ENCODE peak calls at places on chromosomes 3 and 15, in ten cellular contexts. J is cardiac muscle cell; W is heart left ventricle; I is GM23338; A is tibial artery; C is RWPE2; Z is adrenal gland; P is spleen; V is heart right ventricle; S is CD8-positive, alpha-beta T cell. U is an unnamed sample.

GRCh38 chr15:67178569-67179210 is 75.8 kb downstream of the AAGAB start:
- DNase-seq in J (peak; percentile 98), W (no peak), I (no peak), A (peak; percentile 19), C (peak; percentile 81), Z (no peak), P (no peak), V (no peak), S (no peak), U (peak; percentile 47)

GRCh38 chr3:116331370-116331769 is 113.9 kb downstream of the LSAMP start:
- DNase-seq in J (no peak), W (no peak), I (no peak), A (no peak), C (no peak), Z (no peak), P (no peak), V (no peak), S (no peak), U (no peak)

GRCh38 chr3:40053663-40054062 is 244.3 kb downstream of the MYRIP start:
- DNase-seq in J (no peak), W (no peak), I (no peak), A (no peak), C (no peak), Z (no peak), P (no peak), V (no peak), S (no peak), U (no peak)

GRCh38 chr15:68420186-68420684 is 11.7 kb downstream of the ITGA11 start:
- DNase-seq in J (no peak), W (no peak), I (peak; percentile 24), A (peak; percentile 29), C (peak; percentile 15), Z (peak; percentile 36), P (no peak), V (no peak), S (no peak), U (no peak)

GRCh38 chr3:118688396-118688884 is 346.2 kb downstream of the IGSF11 start:
- DNase-seq in J (no peak), W (no peak), I (no peak), A (no peak), C (no peak), Z (no peak), P (no peak), V (no peak), S (no peak), U (no peak)

GRCh38 chr3:194537732-194538247 is 51.0 kb upstream of the ATP13A3 start:
- DNase-seq in J (peak; percentile 71), W (no peak), I (no peak), A (peak; percentile 66), C (no peak), Z (peak; percentile 84), P (no peak), V (no peak), S (no peak), U (no peak)

GRCh38 chr3:49339593-49339946 is 283 bp downstream of the USP4 start:
- DNase-seq in J (no peak), W (no peak), I (peak; percentile 79), A (no peak), C (no peak), Z (no peak), P (peak; percentile 89), V (peak; percentile 47), S (peak; percentile 31), U (no peak)

GRCh38 chr3:69660631-69661030 is 78.6 kb upstream of the MITF start:
- DNase-seq in J (no peak), W (no peak), I (no peak), A (no peak), C (no peak), Z (no peak), P (no peak), V (no peak), S (no peak), U (peak; percentile 70)

GRCh38 chr3:160755776-160756304 is at the start of gene PPM1L:
- DNase-seq in J (peak; percentile 52), W (peak; percentile 88), I (peak; percentile 52), A (peak; percentile 77), C (peak; percentile 51), Z (peak; percentile 76), P (peak; percentile 95), V (peak; percentile 74), S (peak; percentile 60), U (peak; percentile 91)

GRCh38 chr3:72820405-72820804 is 27.8 kb downstream of the SHQ1 start:
- DNase-seq in J (peak; percentile 81), W (no peak), I (no peak), A (no peak), C (no peak), Z (peak; percentile 73), P (no peak), V (no peak), S (no peak), U (no peak)

GRCh38 chr15:74443100-74443909 is 9.5 kb upstream of the SEMA7A start:
- DNase-seq in J (peak; percentile 65), W (no peak), I (no peak), A (no peak), C (peak; percentile 42), Z (no peak), P (peak; percentile 44), V (no peak), S (no peak), U (no peak)

GRCh38 chr3:46936733-46937250 is 39.8 kb downstream of the CCDC12 start:
- DNase-seq in J (no peak), W (no peak), I (no peak), A (peak; percentile 66), C (no peak), Z (no peak), P (peak; percentile 58), V (no peak), S (no peak), U (peak; percentile 61)

GRCh38 chr3:46935989-46936620 is 40.4 kb downstream of the CCDC12 start:
- DNase-seq in J (peak; percentile 24), W (no peak), I (no peak), A (peak; percentile 42), C (no peak), Z (no peak), P (peak; percentile 51), V (no peak), S (no peak), U (peak; percentile 16)

GRCh38 chr3:46934067-46934466 is 42.5 kb downstream of the CCDC12 start:
- DNase-seq in J (no peak), W (no peak), I (no peak), A (peak; percentile 72), C (no peak), Z (no peak), P (peak; percentile 68), V (no peak), S (no peak), U (peak; percentile 59)

GRCh38 chr3:46934508-46935167 is 41.9 kb downstream of the CCDC12 start:
- DNase-seq in J (peak; percentile 70), W (peak; percentile 82), I (no peak), A (peak; percentile 74), C (no peak), Z (no peak), P (peak; percentile 73), V (peak; percentile 69), S (no peak), U (peak; percentile 86)

DNA sequence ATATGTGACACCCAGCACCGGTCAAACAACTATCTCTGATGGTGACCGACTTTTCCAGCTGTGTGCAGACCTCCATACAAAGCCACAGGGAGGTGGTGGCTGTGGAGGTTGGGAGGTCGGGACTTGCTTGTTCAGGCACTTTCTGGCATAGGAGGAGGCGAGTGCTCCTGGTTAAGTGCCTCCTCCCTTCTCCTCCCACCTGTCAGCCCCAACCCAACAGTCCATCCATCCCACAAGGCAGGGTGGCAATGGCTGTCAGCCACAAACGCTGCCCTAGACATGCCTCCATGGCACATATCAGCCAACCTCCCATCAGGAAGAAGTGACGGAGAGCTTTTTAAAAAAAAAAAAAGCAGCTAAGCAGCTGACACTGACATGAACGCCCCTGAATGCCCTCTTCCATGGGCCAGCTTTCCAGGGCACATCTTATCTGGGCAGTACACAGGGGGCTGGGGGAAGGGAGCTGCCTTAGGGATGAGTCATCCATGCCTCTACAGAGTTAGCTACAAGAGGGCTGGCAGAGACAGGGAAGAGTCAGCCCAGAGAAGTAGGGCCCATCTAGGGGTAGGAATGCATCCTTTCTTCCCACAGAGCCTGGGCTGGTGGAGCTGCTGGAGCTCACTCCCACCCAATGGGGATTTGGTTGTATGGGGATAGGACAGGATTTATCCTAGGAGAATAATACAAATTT is 41.2 kb downstream of the CCDC12 start:
- DNase-seq in J (peak; percentile 98), W (peak; percentile 78), I (peak; percentile 84), A (peak; percentile 97), C (peak; percentile 86), Z (peak; percentile 99), P (peak; percentile 58), V (peak; percentile 69), S (no peak), U (peak; percentile 92)
- TF ChIP-seq CTCF in J (peak; percentile 83), W (peak; percentile 60), I (peak; percentile 38), A (peak; percentile 75), C (peak; percentile 62), Z (peak; percentile 84), P (no peak), V (peak; percentile 37), S (no peak), U (peak; percentile 40)

DNA sequence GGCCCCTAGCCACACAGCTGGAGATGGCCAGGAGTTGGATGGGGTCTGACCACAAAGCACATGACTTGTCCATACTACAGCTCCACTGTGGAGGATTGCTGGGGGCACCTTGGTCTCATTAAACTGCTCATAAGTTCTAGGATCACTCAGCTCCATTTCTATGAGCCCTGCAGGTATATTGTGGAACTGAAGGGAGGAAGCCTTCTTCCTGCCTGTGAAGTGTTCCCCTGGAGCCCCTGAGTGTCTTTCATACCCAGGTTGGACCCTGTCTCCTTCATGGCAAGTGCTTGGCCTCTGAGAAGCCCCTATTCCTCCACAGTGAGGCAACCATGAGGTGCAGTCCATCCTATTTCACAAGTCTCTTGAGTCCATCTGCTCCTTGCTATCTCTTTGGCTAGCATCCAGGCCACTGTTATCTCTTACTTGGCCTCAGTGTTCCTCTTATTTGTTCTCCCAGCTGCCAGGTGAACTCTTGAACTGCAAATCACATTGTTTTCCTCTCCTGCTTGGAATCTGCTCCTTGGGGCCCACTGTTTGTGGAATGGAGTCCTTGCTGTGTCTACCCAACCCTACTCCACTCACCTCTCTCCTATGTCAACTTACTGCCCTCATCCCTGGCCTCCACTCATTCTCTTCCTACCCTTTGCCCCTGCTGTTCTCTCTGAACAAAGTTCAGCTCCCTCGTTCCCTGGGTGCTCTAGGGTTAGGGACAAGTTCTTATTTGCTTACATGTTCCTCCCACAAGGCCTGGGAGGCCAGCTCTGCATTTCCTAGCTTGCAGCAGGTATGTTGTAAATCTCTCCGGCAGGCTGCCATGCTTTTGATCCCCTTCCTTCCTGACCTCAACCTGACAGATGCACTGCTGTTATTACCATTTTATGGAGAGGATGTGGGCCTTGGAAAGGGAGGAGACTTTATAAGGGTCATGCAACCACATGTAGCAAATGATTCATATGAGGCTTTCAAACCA is 1.2 kb downstream of the ACOX2 start:
- DNase-seq in J (peak; percentile 42), W (no peak), I (no peak), A (no peak), C (no peak), Z (no peak), P (no peak), V (no peak), S (no peak), U (no peak)
- H3K4me3 ChIP-seq in J (no peak overlapping the region), W (peak overlapping the region; percentile 47), I (no peak overlapping the region), A (peak overlapping the region; percentile 46), C (no peak overlapping the region), Z (no peak overlapping the region), P (no peak overlapping the region), V (peak overlapping the region; percentile 60), S (no peak overlapping the region), U (peak overlapping the region; percentile 23)

GRCh38 chr3:46356909-46357308 is 3.0 kb downstream of the CCR2 start:
- DNase-seq in J (no peak), W (no peak), I (no peak), A (no peak), C (no peak), Z (no peak), P (no peak), V (no peak), S (no peak), U (no peak)
- H3K4me1 ChIP-seq in J (peaks cover 14% of the 10 kb centered on the region), W (no peaks in the 10 kb centered on the region), I (no peaks in the 10 kb centered on the region), A (no peaks in the 10 kb centered on the region), C (no peaks in the 10 kb centered on the region), Z (no peaks in the 10 kb centered on the region), P (peaks cover 72% of the 10 kb centered on the region), V (no peaks in the 10 kb centered on the region), S (peaks cover 21% of the 10 kb centered on the region), U (no peaks in the 10 kb centered on the region)

GRCh38 chr3:93973160-93974126 is at the start of gene PROS1:
- DNase-seq in J (peak; percentile 96), W (peak; percentile 91), I (peak; percentile 83), A (peak; percentile 89), C (no peak), Z (peak; percentile 91), P (peak; percentile 92), V (peak; percentile 82), S (peak; percentile 26), U (peak; percentile 94)
- TF ChIP-seq CTCF in J (no peak), W (peak; percentile 10), I (no peak), A (no peak), C (peak; percentile 30), Z (no peak), P (no peak), V (no peak), S (no peak), U (no peak)